ENCODE peak calls at places on chromosomes 4 and X, in eight cellular contexts. F, V, M, Z, N, S, O and G are unnamed samples.

GRCh38 chrX:44344194-44344593 is 722 bp upstream of the EFHC2 start:
- DNase-seq in F (no peak), V (peak), M (no peak), Z (no peak), N (no peak), S (no peak), O (no peak), G (no peak)

GRCh38 chr4:152972821-152973613 is 36.9 kb downstream of the FHDC1 start:
- DNase-seq in F (no peak), V (no peak), M (no peak), Z (peak), N (no peak), S (no peak), O (no peak), G (peak)

GRCh38 chr4:180513076-180513475 is 1730.1 kb upstream of the TENM3 start:
- DNase-seq in F (no peak), V (no peak), M (no peak), Z (no peak), N (no peak), S (no peak), O (no peak), G (no peak)

GRCh38 chr4:3375688-3376087 is 66.1 kb upstream of the HGFAC start:
- DNase-seq in F (no peak), V (no peak), M (no peak), Z (peak), N (no peak), S (no peak), O (no peak), G (peak)

GRCh38 chrX:125172531-125172930 is 147.1 kb upstream of the TEX13C start:
- DNase-seq in F (no peak), V (no peak), M (no peak), Z (no peak), N (no peak), S (no peak), O (no peak), G (no peak)

GRCh38 chrX:46642145-46642544 is 68.6 kb downstream of the CHST7 start:
- DNase-seq in F (peak), V (no peak), M (peak), Z (no peak), N (no peak), S (no peak), O (peak), G (peak)

GRCh38 chrX:129360175-129360574 is 163.1 kb downstream of the SMARCA1 start:
- DNase-seq in F (no peak), V (no peak), M (peak), Z (no peak), N (no peak), S (no peak), O (peak), G (peak)

GRCh38 chr4:170978990-170979389 is 834.2 kb upstream of the GALNTL6 start:
- DNase-seq in F (no peak), V (no peak), M (peak), Z (no peak), N (no peak), S (no peak), O (no peak), G (no peak)

GRCh38 chrX:131895002-131895401 is 128.1 kb upstream of the STK26 start:
- DNase-seq in F (no peak), V (no peak), M (no peak), Z (peak), N (no peak), S (no peak), O (no peak), G (peak)

GRCh38 chrX:78102100-78102499 is 1.9 kb upstream of the PGK1 start:
- DNase-seq in F (no peak), V (no peak), M (no peak), Z (no peak), N (no peak), S (no peak), O (no peak), G (peak)

GRCh38 chr4:76758290-76758882 is 139.6 kb downstream of the SOWAHB start:
- DNase-seq in F (no peak), V (no peak), M (peak), Z (no peak), N (no peak), S (no peak), O (peak), G (peak)

GRCh38 chrX:109199726-109200125 is 282.2 kb downstream of the GUCY2F start:
- DNase-seq in F (no peak), V (no peak), M (no peak), Z (no peak), N (no peak), S (no peak), O (no peak), G (peak)

GRCh38 chr4:101347267-101347556 is at the start of gene PPP3CA:
- DNase-seq in F (no peak), V (no peak), M (no peak), Z (no peak), N (no peak), S (no peak), O (no peak), G (no peak)

GRCh38 chrX:16002185-16002584 is 121.2 kb upstream of the GRPR start:
- DNase-seq in F (no peak), V (no peak), M (no peak), Z (no peak), N (no peak), S (no peak), O (no peak), G (no peak)

GRCh38 chr4:118950929-118951570 is 62.4 kb downstream of the SYNPO2 start:
- DNase-seq in F (no peak), V (no peak), M (no peak), Z (no peak), N (no peak), S (no peak), O (no peak), G (no peak)

GRCh38 chr4:166282081-166282770 is 409.2 kb downstream of the TLL1 start:
- DNase-seq in F (no peak), V (no peak), M (no peak), Z (no peak), N (no peak), S (no peak), O (peak), G (peak)

GRCh38 chr4:137299281-137299680 is 233.0 kb downstream of the PCDH18 start:
- DNase-seq in F (no peak), V (no peak), M (no peak), Z (no peak), N (no peak), S (no peak), O (no peak), G (no peak)

GRCh38 chr4:88791274-88791673 is 93.6 kb upstream of the NAP1L5 start:
- DNase-seq in F (no peak), V (no peak), M (peak), Z (no peak), N (no peak), S (no peak), O (no peak), G (peak)

GRCh38 chrX:47481160-47481559 is 1.9 kb downstream of the ZNF41 start:
- DNase-seq in F (no peak), V (no peak), M (no peak), Z (no peak), N (no peak), S (no peak), O (no peak), G (no peak)

GRCh38 chr4:111231281-111231680 is 608.4 kb upstream of the PITX2 start:
- DNase-seq in F (no peak), V (no peak), M (no peak), Z (no peak), N (no peak), S (no peak), O (no peak), G (no peak)

GRCh38 chr4:122639181-122639580 is 18.3 kb upstream of the IL21 start:
- DNase-seq in F (no peak), V (no peak), M (no peak), Z (no peak), N (no peak), S (no peak), O (no peak), G (no peak)

GRCh38 chr4:110587666-110588285 is 35.1 kb downstream of the PITX2 start:
- DNase-seq in F (no peak), V (no peak), M (no peak), Z (no peak), N (no peak), S (no peak), O (no peak), G (no peak)

GRCh38 chr4:46931981-46932380 is 22.9 kb upstream of the COX7B2 start:
- DNase-seq in F (no peak), V (no peak), M (peak), Z (no peak), N (no peak), S (no peak), O (no peak), G (peak)

GRCh38 chr4:89640620-89641366 is 196.2 kb downstream of the SNCA start:
- DNase-seq in F (peak), V (peak), M (peak), Z (peak), N (no peak), S (peak), O (peak), G (peak)

GRCh38 chr4:151835467-151835866 is 74.7 kb upstream of the GATB start:
- DNase-seq in F (no peak), V (no peak), M (no peak), Z (no peak), N (no peak), S (no peak), O (no peak), G (peak)

GRCh38 chrX:47180346-47180745 is 13.3 kb upstream of the UBA1 start:
- DNase-seq in F (no peak), V (no peak), M (no peak), Z (no peak), N (no peak), S (no peak), O (no peak), G (no peak)

GRCh38 chr4:7371122-7371941 is 63.4 kb downstream of the PSAPL1 start:
- DNase-seq in F (no peak), V (no peak), M (no peak), Z (peak), N (no peak), S (no peak), O (no peak), G (peak)

GRCh38 chr4:169492436-169493163 is 119.8 kb downstream of the NEK1 start:
- DNase-seq in F (no peak), V (no peak), M (peak), Z (no peak), N (no peak), S (no peak), O (peak), G (peak)

GRCh38 chr4:40245794-40246546 is 49.1 kb downstream of the RHOH start:
- DNase-seq in F (no peak), V (no peak), M (no peak), Z (no peak), N (no peak), S (no peak), O (no peak), G (no peak)

GRCh38 chr4:7418131-7418943 is 16.4 kb downstream of the PSAPL1 start:
- DNase-seq in F (peak), V (no peak), M (no peak), Z (no peak), N (peak), S (no peak), O (no peak), G (no peak)

GRCh38 chrX:25344191-25344936 is 328.6 kb upstream of the ARX start:
- DNase-seq in F (no peak), V (no peak), M (no peak), Z (no peak), N (no peak), S (no peak), O (peak), G (no peak)

GRCh38 chr4:134470544-134470943 is 269.0 kb upstream of the PABPC4L start:
- DNase-seq in F (no peak), V (no peak), M (peak), Z (no peak), N (no peak), S (no peak), O (no peak), G (peak)

GRCh38 chr4:40183615-40184411 is 13.0 kb upstream of the RHOH start:
- DNase-seq in F (no peak), V (no peak), M (no peak), Z (no peak), N (no peak), S (no peak), O (no peak), G (peak)

GRCh38 chrX:66728818-66729271 is 90.0 kb upstream of the EDA2R start:
- DNase-seq in F (peak), V (peak), M (peak), Z (peak), N (no peak), S (peak), O (no peak), G (peak)

GRCh38 chr4:110480031-110480549 is 4.1 kb downstream of the ENPEP start:
- DNase-seq in F (no peak), V (no peak), M (no peak), Z (peak), N (no peak), S (no peak), O (no peak), G (peak)

GRCh38 chrX:22963186-22963585 is 36.6 kb upstream of the DDX53 start:
- DNase-seq in F (no peak), V (no peak), M (no peak), Z (no peak), N (no peak), S (no peak), O (no peak), G (peak)

GRCh38 chr4:144645621-144646522 is at the start of gene HHIP:
- DNase-seq in F (peak), V (peak), M (peak), Z (no peak), N (no peak), S (peak), O (no peak), G (peak)

GRCh38 chr4:184376136-184376838 is 98.1 kb downstream of the IRF2 start:
- DNase-seq in F (no peak), V (no peak), M (no peak), Z (no peak), N (no peak), S (no peak), O (no peak), G (no peak)

GRCh38 chr4:147174561-147174960 is 228.9 kb upstream of the TTC29 start:
- DNase-seq in F (no peak), V (no peak), M (no peak), Z (no peak), N (no peak), S (no peak), O (no peak), G (peak)

DNA sequence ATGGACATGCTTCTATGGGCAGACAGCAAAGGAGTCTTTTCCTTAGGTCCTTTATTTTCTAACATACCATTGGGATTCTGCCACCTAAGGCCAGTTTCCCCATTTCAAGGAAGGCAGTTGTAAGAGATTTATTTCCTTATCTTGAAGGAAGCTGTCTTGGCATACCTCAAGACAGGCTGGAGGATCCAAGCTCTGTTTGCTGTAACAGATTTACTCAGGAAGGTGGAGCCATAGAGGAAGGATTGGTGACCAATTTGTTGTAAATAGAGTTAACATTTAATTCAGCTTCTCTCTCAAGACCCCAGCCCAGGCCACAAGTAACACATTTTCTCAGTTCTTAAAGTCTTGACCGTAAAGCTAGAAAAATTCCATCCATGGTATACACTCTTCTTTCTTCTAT is 131.6 kb upstream of the TENM3 start:
- DNase-seq in F (no peak), V (no peak), M (no peak), Z (no peak), N (no peak), S (no peak), O (no peak), G (no peak)
- TF ChIP-seq CTCF in F (no peak), V (no peak), M (no peak), Z (no peak), N (no peak), S (no peak), O (no peak), G (no peak)

GRCh38 chr4:48254381-48255072 is 15.1 kb downstream of the TEC start:
- DNase-seq in F (no peak), V (peak), M (no peak), Z (peak), N (no peak), S (peak), O (peak), G (peak)
- H3K4me3 ChIP-seq in F (no peak), V (peak), M (no peak), Z (no peak), N (no peak), S (no peak), O (no peak), G (no peak)

GRCh38 chrX:153494541-153495361 is at the start of gene BGN:
- DNase-seq in F (peak), V (peak), M (peak), Z (no peak), N (no peak), S (no peak), O (no peak), G (peak)
- TF ChIP-seq CTCF in F (peak), V (peak), M (peak), Z (peak), N (peak), S (no peak), O (no peak), G (peak)

GRCh38 chr4:56680266-56680665 is 830 bp downstream of the HOPX start:
- DNase-seq in F (no peak), V (no peak), M (no peak), Z (no peak), N (no peak), S (no peak), O (no peak), G (no peak)
- H3K4me3 ChIP-seq in F (no peak), V (no peak), M (no peak), Z (no peak), N (peak), S (no peak), O (no peak), G (no peak)

DNA sequence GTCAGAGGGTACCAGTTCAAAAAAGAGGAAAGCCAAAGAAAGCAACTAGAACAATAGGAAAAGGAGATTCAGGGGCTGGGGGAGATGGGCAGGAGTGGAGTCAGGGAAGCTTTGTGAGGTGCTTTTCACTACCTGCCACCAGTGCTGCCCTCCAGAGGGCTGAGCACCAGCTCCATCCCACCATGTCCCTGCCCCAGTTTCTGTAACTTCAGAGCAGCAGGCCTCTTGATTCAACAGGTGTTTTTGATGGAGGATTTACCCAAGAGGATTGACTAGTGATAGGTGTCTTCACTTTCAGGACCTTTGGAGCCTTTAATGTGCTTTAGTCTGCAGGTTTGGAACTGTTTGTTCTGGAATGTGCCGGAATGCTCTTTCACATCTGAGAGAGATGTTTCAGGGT is 12.1 kb downstream of the KIT start:
- DNase-seq in F (no peak), V (no peak), M (no peak), Z (no peak), N (no peak), S (no peak), O (no peak), G (no peak)
- TF ChIP-seq CTCF in F (no peak), V (no peak), M (no peak), Z (no peak), N (no peak), S (no peak), O (peak), G (no peak)